ENCODE peak calls at places on chromosomes 1 and 21, in five cellular contexts. E is WTC11, S is AG04450, U is psoas muscle, F is B cell. R is an unnamed sample.

GRCh38 chr1:37393173-37393572 is 81.2 kb upstream of the ZC3H12A start:
- DNase-seq in E (no peak), U (no peak), S (no peak), F (no peak), R (no peak)

GRCh38 chr1:5408401-5408800 is 583.8 kb downstream of the NPHP4 start:
- DNase-seq in F (no peak), E (no peak), U (no peak), S (no peak), R (no peak)

GRCh38 chr1:245488346-245489110 is 333.7 kb downstream of the KIF26B start:
- DNase-seq in F (no peak), U (no peak), E (no peak), S (no peak), R (no peak)

GRCh38 chr1:43451157-43451591 is 2.6 kb downstream of the HYI start:
- DNase-seq in S (no peak), E (no peak), F (no peak), U (no peak), R (peak)

GRCh38 chr1:165717918-165718515 is 19.7 kb upstream of the ALDH9A1 start:
- DNase-seq in E (peak), S (peak), U (no peak), F (peak), R (no peak)

GRCh38 chr1:26723013-26723991 is 27.5 kb downstream of the ARID1A start:
- DNase-seq in E (peak), U (peak), S (peak), F (peak), R (peak)

GRCh38 chr1:1806890-1807289 is 28.6 kb upstream of the NADK start:
- DNase-seq in S (no peak), E (no peak), F (no peak), U (no peak), R (no peak)

GRCh38 chr1:60425528-60425927 is 352.0 kb upstream of the C1orf87 start:
- DNase-seq in E (no peak), F (no peak), U (no peak), S (no peak), R (no peak)

GRCh38 chr1:48198970-48199369 is 23.5 kb upstream of the SLC5A9 start:
- DNase-seq in F (no peak), E (no peak), S (no peak), U (no peak), R (no peak)

GRCh38 chr21:25371831-25372434 is 235.3 kb downstream of the MRPL39 start:
- DNase-seq in U (no peak), E (no peak), F (no peak), S (no peak), R (no peak)

GRCh38 chr21:38219049-38219628 is 37.7 kb upstream of the KCNJ15 start:
- DNase-seq in F (peak), U (peak), E (peak), S (peak), R (peak)

GRCh38 chr1:152444045-152444444 is 30.0 kb upstream of the CRNN start:
- DNase-seq in U (no peak), E (no peak), S (no peak), F (no peak), R (no peak)

GRCh38 chr1:218728994-218729393 is 383.9 kb downstream of the TGFB2 start:
- DNase-seq in U (no peak), S (no peak), E (no peak), F (no peak), R (no peak)

GRCh38 chr1:215003686-215004085 is 78.9 kb upstream of the KCNK2 start:
- DNase-seq in S (no peak), U (no peak), E (no peak), F (no peak), R (no peak)

GRCh38 chr1:115456441-115456961 is 118.5 kb upstream of the NGF start:
- DNase-seq in U (no peak), S (no peak), F (no peak), E (no peak), R (no peak)

GRCh38 chr1:196611873-196612272 is 3.6 kb upstream of the KCNT2 start:
- DNase-seq in S (no peak), U (no peak), F (no peak), E (peak), R (no peak)

GRCh38 chr1:179938752-179939151 is 15.9 kb upstream of the CEP350 start:
- DNase-seq in E (no peak), U (no peak), S (peak), F (no peak), R (no peak)

GRCh38 chr21:21612446-21612845 is 614.2 kb downstream of the NCAM2 start:
- DNase-seq in S (peak), U (no peak), F (no peak), E (no peak), R (no peak)

GRCh38 chr1:158146165-158146564 is 34.5 kb upstream of the CD1D start:
- DNase-seq in F (no peak), E (no peak), U (no peak), S (no peak), R (no peak)

GRCh38 chr1:6002714-6003501 is 10.7 kb upstream of the NPHP4 start:
- DNase-seq in S (no peak), F (no peak), U (no peak), E (peak), R (peak)

GRCh38 chr1:207018707-207019106 is 13.8 kb downstream of the C1orf116 start:
- DNase-seq in F (no peak), U (no peak), S (no peak), E (no peak), R (no peak)

GRCh38 chr1:58869638-58870297 is 85.9 kb upstream of the JUN start:
- DNase-seq in F (no peak), E (no peak), U (no peak), S (no peak), R (no peak)

GRCh38 chr1:201530741-201531521 is 8.0 kb upstream of the NAV1 start:
- DNase-seq in E (peak), F (no peak), S (no peak), U (peak), R (peak)

GRCh38 chr1:89578151-89578550 is 53.5 kb downstream of the LRRC8B start:
- DNase-seq in U (no peak), E (no peak), S (no peak), F (no peak), R (no peak)

GRCh38 chr1:220879509-220880366 is 495 bp downstream of the HLX start:
- DNase-seq in E (peak), S (no peak), U (peak), F (peak), R (no peak)

GRCh38 chr1:218658294-218658693 is 313.2 kb downstream of the TGFB2 start:
- DNase-seq in E (no peak), U (no peak), F (no peak), S (no peak), R (no peak)

GRCh38 chr1:159554681-159555080 is 18.9 kb upstream of the OR10J5 start:
- DNase-seq in F (no peak), S (no peak), U (no peak), E (no peak), R (no peak)

GRCh38 chr1:28280961-28281360 is 21.6 kb downstream of the SESN2 start:
- DNase-seq in E (no peak), S (no peak), U (no peak), F (no peak), R (no peak)

GRCh38 chr1:96660051-96660450 is 61.5 kb upstream of the PTBP2 start:
- DNase-seq in U (no peak), E (no peak), F (no peak), S (no peak), R (no peak)

GRCh38 chr1:200379431-200379755 is 30.4 kb downstream of the ZNF281 start:
- DNase-seq in E (no peak), F (no peak), S (peak), U (no peak), R (no peak)

GRCh38 chr21:40151611-40152010 is 284.4 kb downstream of the PCP4 start:
- DNase-seq in U (no peak), F (no peak), S (no peak), E (no peak), R (peak)

GRCh38 chr21:42299324-42300044 is 15.7 kb downstream of the TFF3 start:
- DNase-seq in F (no peak), S (no peak), E (no peak), U (no peak), R (no peak)

GRCh38 chr1:145947551-145947950 is 10.3 kb downstream of the LIX1L start:
- DNase-seq in S (no peak), F (no peak), E (no peak), U (no peak), R (no peak)

GRCh38 chr21:46068516-46069079 is 29.3 kb upstream of the COL6A2 start:
- DNase-seq in F (no peak), U (no peak), S (no peak), E (no peak), R (no peak)

GRCh38 chr1:178275083-178275482 is 181.2 kb downstream of the RASAL2 start:
- DNase-seq in E (no peak), U (no peak), F (no peak), S (no peak), R (no peak)

GRCh38 chr1:11736746-11737639 is 1.1 kb downstream of the AGTRAP start:
- DNase-seq in U (peak), F (peak), S (no peak), E (peak), R (peak)

GRCh38 chr1:24388331-24388870 is 25.2 kb downstream of the STPG1 start:
- DNase-seq in F (no peak), S (no peak), U (no peak), E (no peak), R (peak)

GRCh38 chr1:236084386-236084730 is 19.5 kb upstream of the NID1 start:
- DNase-seq in S (no peak), U (no peak), F (no peak), E (no peak), R (no peak)

GRCh38 chr21:42578034-42578433 is 64.4 kb downstream of the SLC37A1 start:
- DNase-seq in E (no peak), F (no peak), U (no peak), S (no peak), R (no peak)

DNA sequence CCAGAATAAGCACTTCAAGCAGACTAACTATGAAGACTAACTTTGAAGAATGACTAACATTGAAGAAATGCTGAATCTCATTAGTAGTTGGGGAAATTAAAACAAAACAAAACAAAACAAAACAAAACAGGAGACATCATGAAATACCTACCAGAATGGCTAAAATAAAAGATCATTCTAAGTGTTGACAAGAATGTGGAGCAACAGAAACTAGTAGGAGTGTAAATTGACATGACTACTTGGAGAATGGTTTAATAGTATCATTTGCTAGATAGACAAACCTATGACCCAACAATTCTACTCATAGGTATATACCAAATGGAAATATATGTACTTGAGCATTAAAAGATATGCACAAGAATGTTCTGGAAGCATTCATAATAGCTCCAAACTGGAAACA is 18.9 kb upstream of the ZFP69B start:
- DNase-seq in S (no peak), F (no peak), U (no peak), E (no peak), R (no peak)
- TF ChIP-seq CTCF in S (no peak), F (no peak), U (no peak), E (no peak), R (no peak)

DNA sequence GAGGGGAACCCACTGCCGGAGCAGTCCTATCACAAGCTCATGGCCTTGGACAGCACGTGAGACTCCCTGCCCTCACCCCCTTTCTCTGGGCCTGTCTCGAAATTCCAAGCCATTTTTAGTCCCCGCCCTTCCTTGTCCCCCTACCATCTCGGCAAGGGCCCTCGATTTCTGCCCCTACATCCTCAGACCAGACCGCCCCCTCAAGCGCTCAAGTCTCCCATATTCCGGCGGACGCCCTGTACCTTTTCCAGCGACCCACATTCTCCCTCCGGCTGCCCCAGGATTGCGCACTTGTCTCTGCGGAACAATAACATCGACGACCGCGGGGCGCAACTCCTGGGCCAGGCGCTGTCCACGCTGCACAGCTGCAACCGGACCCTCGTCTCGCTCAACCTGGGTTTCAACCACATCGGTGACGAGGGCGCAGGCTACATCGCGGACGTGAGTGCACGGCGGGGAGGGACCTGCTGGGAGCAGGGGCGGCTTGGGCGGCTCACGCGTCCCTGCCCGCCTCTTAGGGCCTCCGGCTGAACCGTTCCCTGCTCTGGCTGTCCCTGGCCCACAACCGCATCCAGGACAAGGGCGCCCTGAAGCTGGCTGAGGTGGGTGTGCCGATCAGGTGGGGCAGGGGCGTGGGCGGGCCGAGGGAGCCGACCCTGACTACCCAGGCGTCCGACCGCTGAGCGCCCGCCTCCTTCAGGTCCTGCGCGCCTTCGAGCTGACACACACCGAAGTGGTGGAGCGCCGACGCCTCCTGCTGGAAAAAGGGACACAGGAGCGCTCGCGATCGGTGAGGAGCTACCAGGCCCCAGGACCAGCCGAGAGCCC is 7.0 kb downstream of the LRRC71 start:
- DNase-seq in F (peak), E (peak), U (peak), S (peak), R (no peak)
- TF ChIP-seq CTCF in F (no peak), E (peak), U (peak), S (peak), R (no peak)

GRCh38 chr1:224447251-224447650 is 12.7 kb upstream of the WDR26 start:
- DNase-seq in E (no peak), U (peak), S (no peak), F (no peak), R (peak)
- TF ChIP-seq CTCF in E (no peak), U (no peak), S (no peak), F (no peak), R (no peak)

DNA sequence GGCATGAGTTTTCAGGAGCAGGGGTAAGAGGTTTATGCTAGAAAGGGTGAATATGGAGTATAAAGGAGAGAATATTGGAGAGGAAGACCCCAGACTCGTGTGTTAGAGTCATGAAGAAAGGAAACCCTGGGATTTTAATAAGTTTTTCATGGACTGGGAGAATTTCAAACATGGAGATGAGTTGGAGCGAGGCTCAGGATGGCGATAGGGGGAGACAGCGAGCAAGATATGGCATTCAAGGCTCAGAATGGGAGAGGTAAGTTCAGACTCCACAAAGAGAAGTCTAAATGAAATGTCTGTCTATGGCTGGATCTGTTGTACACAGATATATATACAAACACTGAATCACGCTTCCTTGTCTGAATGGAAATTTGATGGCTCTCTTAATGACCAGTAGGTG is 92.5 kb downstream of the LRRC40 start:
- DNase-seq in S (no peak), E (no peak), U (no peak), F (no peak), R (no peak)
- TF ChIP-seq CTCF in S (no peak), E (peak), U (no peak), F (no peak), R (no peak)

GRCh38 chr1:175376194-175376593 is 183.6 kb upstream of the KIAA0040 start:
- DNase-seq in S (no peak), F (peak), E (no peak), U (no peak), R (no peak)
- TF ChIP-seq CTCF in S (no peak), F (peak), E (peak), U (no peak), R (no peak)

GRCh38 chr1:240492832-240493440 is 119.0 kb downstream of the GREM2 start:
- DNase-seq in S (no peak), F (no peak), U (peak), E (peak), R (no peak)
- TF ChIP-seq CTCF in S (peak), F (no peak), U (no peak), E (peak), R (no peak)

GRCh38 chr1:231326248-231326647 is 11.4 kb downstream of the EXOC8 start:
- DNase-seq in F (no peak), U (no peak), S (no peak), E (no peak), R (no peak)

GRCh38 chr1:231319080-231319479 is 18.6 kb downstream of the EXOC8 start:
- DNase-seq in U (no peak), S (no peak), E (no peak), F (no peak), R (no peak)

GRCh38 chr1:231318568-231318967 is 19.1 kb downstream of the EXOC8 start:
- DNase-seq in U (no peak), E (no peak), F (no peak), S (no peak), R (no peak)

GRCh38 chr1:231324660-231325059 is 13.0 kb downstream of the EXOC8 start:
- DNase-seq in F (no peak), E (no peak), U (no peak), S (no peak), R (no peak)

DNA sequence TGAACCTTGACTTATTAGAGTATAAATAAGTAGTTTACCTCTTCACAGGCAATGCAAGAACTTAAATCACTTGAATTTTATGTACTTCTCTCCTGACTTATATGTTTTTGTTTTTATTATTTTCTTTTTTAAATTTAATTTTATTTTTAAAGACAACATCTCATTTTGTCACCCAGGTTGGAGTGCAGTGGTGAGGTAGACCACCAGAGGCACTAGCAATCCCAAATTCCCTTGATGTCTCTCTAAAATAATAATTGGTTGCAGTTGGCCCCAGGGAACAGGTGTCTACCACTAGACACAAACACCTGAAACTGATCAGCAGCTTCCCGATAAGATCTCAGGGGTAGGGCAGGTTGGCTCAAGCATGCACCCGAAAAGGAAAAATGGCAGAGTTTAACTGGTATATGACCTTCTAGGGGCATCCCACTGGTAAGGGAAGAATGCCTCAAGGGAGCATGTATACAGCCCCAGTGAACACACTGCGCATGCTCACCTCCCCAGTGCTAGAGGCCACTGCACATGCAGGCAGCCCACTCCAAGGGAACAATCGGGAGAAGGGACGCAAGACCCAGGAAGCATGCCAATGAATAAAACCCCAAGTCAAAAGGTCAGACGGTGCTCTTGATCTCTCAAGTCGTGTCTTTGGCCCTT is 14.6 kb downstream of the EXOC8 start:
- DNase-seq in F (no peak), E (no peak), S (no peak), U (no peak), R (no peak)
- TF ChIP-seq CTCF in F (no peak), E (peak), S (peak), U (no peak), R (no peak)

R was measured in lower leg skin.